ENCODE peak calls at places on chromosome 14, in ten cellular contexts. W is fibroblast of pulmonary artery; Q is GM06990; L is DND-41; B is AG09309; E is B cell; G is fibroblast of the aortic adventitia; R is neural progenitor cell; Y is fibroblast of lung; H is CD8-positive, alpha-beta T cell. I is an unnamed sample.

GRCh38 chr14:82047777-82048470 is 514.3 kb upstream of the SEL1L start:
- DNase-seq in W (no peak), L (no peak), Y (no peak), Q (no peak), E (no peak), G (no peak), B (no peak), H (no peak), R (no peak), I (no peak)

GRCh38 chr14:99717682-99718013 is 33.5 kb downstream of the CYP46A1 start:
- DNase-seq in H (peak), G (no peak), Q (no peak), W (no peak), Y (no peak), B (no peak), R (no peak), L (no peak), E (no peak), I (no peak)

GRCh38 chr14:88553886-88554457 is 835 bp downstream of the PTPN21 start:
- DNase-seq in Y (peak), W (peak), L (no peak), Q (no peak), G (peak), B (no peak), H (no peak), R (no peak), E (no peak), I (no peak)

GRCh38 chr14:33184587-33184986 is 245.9 kb downstream of the NPAS3 start:
- DNase-seq in G (peak), B (no peak), Q (no peak), W (peak), R (peak), H (no peak), E (no peak), L (no peak), Y (peak), I (no peak)

GRCh38 chr14:104549536-104550339 is 29.8 kb upstream of the C14orf180 start:
- DNase-seq in H (no peak), L (no peak), E (no peak), B (no peak), Q (no peak), W (no peak), Y (no peak), G (no peak), R (no peak), I (no peak)

GRCh38 chr14:42140831-42141279 is 534.2 kb downstream of the LRFN5 start:
- DNase-seq in L (no peak), Y (peak), R (no peak), G (peak), W (peak), B (peak), Q (no peak), E (no peak), H (no peak), I (peak)

GRCh38 chr14:73784065-73784987 is 67.3 kb upstream of the PTGR2 start:
- DNase-seq in Y (peak), R (peak), B (no peak), E (no peak), H (no peak), W (peak), L (no peak), G (peak), Q (no peak), I (no peak)

GRCh38 chr14:64620910-64621309 is 71.1 kb downstream of the PPP1R36 start:
- DNase-seq in W (no peak), R (no peak), B (no peak), E (no peak), H (no peak), Y (no peak), Q (no peak), L (no peak), G (no peak), I (no peak)

GRCh38 chr14:64417042-64417770 is 29.1 kb downstream of the MTHFD1 start:
- DNase-seq in Y (peak), G (peak), Q (no peak), W (peak), E (no peak), H (no peak), L (no peak), B (no peak), R (no peak), I (no peak)

GRCh38 chr14:85280074-85280473 is 249.9 kb upstream of the FLRT2 start:
- DNase-seq in B (no peak), E (no peak), R (no peak), G (no peak), L (no peak), H (no peak), Y (no peak), W (no peak), Q (no peak), I (no peak)

GRCh38 chr14:92945959-92946846 is 23.3 kb downstream of the CHGA start:
- DNase-seq in Q (no peak), R (no peak), E (no peak), Y (peak), H (no peak), L (no peak), B (no peak), G (peak), W (peak), I (peak)

GRCh38 chr14:64464695-64465094 is 604 bp upstream of the AKAP5 start:
- DNase-seq in W (no peak), Q (no peak), G (no peak), E (no peak), Y (no peak), L (no peak), H (no peak), R (no peak), B (no peak), I (no peak)

GRCh38 chr14:104573930-104574329 is 5.6 kb upstream of the C14orf180 start:
- DNase-seq in B (no peak), H (no peak), Y (no peak), L (no peak), W (no peak), R (peak), G (no peak), E (no peak), Q (no peak), I (no peak)

GRCh38 chr14:99189201-99189801 is 82.7 kb downstream of the BCL11B start:
- DNase-seq in Y (no peak), Q (no peak), H (peak), L (no peak), R (no peak), B (no peak), E (no peak), W (no peak), G (no peak), I (no peak)

GRCh38 chr14:21915814-21916213 is 242.2 kb upstream of the OR4E1 start:
- DNase-seq in Q (no peak), G (no peak), L (no peak), B (no peak), H (no peak), E (no peak), W (peak), R (no peak), Y (peak), I (peak)

GRCh38 chr14:61042220-61042619 is 61.2 kb downstream of the SLC38A6 start:
- DNase-seq in L (no peak), W (no peak), R (no peak), H (no peak), B (no peak), Q (no peak), E (no peak), Y (no peak), G (no peak), I (no peak)

GRCh38 chr14:89767861-89768268 is 186.7 kb downstream of the EFCAB11 start:
- DNase-seq in L (peak), Q (peak), R (peak), G (peak), Y (peak), E (peak), H (peak), B (peak), W (peak), I (peak)

GRCh38 chr14:64801800-64802199 is 77.9 kb downstream of the SPTB start:
- DNase-seq in L (peak), E (no peak), G (peak), W (peak), R (peak), Q (no peak), H (no peak), Y (no peak), B (no peak), I (no peak)

GRCh38 chr14:71749613-71750238 is 182.5 kb upstream of the RGS6 start:
- DNase-seq in R (no peak), W (no peak), B (no peak), G (no peak), E (no peak), Q (no peak), H (peak), Y (no peak), L (peak), I (no peak)

GRCh38 chr14:35299708-35300107 is 7.5 kb downstream of the PSMA6 start:
- DNase-seq in R (no peak), W (no peak), L (no peak), H (no peak), E (no peak), Q (no peak), Y (no peak), G (no peak), B (no peak), I (no peak)

GRCh38 chr14:71395151-71395604 is 487.9 kb downstream of the PCNX1 start:
- DNase-seq in L (no peak), Q (no peak), B (no peak), G (peak), H (no peak), W (no peak), E (no peak), Y (no peak), R (no peak), I (no peak)

GRCh38 chr14:88868558-88869159 is 44.2 kb downstream of the TTC8 start:
- DNase-seq in E (no peak), R (no peak), Y (peak), L (no peak), G (peak), Q (no peak), W (peak), B (no peak), H (no peak), I (no peak)

GRCh38 chr14:99560946-99561683 is 42.9 kb downstream of the CCDC85C start:
- DNase-seq in W (no peak), Y (no peak), R (no peak), Q (no peak), L (no peak), H (no peak), B (no peak), E (no peak), G (no peak), I (no peak)

GRCh38 chr14:74441113-74441512 is 15.1 kb upstream of the SYNDIG1L start:
- DNase-seq in R (no peak), W (no peak), E (no peak), Q (no peak), L (no peak), G (no peak), Y (no peak), H (no peak), B (no peak), I (no peak)

GRCh38 chr14:64721391-64721791 is 17.2 kb downstream of the PLEKHG3 start:
- DNase-seq in Y (no peak), B (peak), Q (no peak), W (peak), R (no peak), H (no peak), L (no peak), E (no peak), G (peak), I (no peak)

GRCh38 chr14:94050231-94050880 is 24.2 kb downstream of the OTUB2 start:
- DNase-seq in Q (no peak), E (no peak), Y (no peak), W (no peak), H (peak), B (no peak), L (no peak), R (no peak), G (no peak), I (peak)

GRCh38 chr14:61003571-61003970 is 22.5 kb downstream of the SLC38A6 start:
- DNase-seq in Q (no peak), H (no peak), B (peak), Y (no peak), L (no peak), R (no peak), G (peak), E (no peak), W (peak), I (no peak)

GRCh38 chr14:53190938-53191337 is 37.8 kb upstream of the DDHD1 start:
- DNase-seq in B (no peak), H (no peak), L (no peak), W (peak), E (no peak), R (no peak), Q (peak), Y (no peak), G (peak), I (no peak)

GRCh38 chr14:104114421-104115130 is 23.8 kb upstream of the KIF26A start:
- DNase-seq in W (no peak), Y (no peak), E (no peak), L (no peak), H (no peak), Q (no peak), G (no peak), R (no peak), B (no peak), I (no peak)

GRCh38 chr14:94961761-94962575 is 192.1 kb upstream of the GSC start:
- DNase-seq in W (no peak), R (no peak), B (no peak), E (no peak), Y (no peak), H (no peak), G (no peak), Q (no peak), L (no peak), I (no peak)

GRCh38 chr14:103688906-103689902 is 26.0 kb downstream of the XRCC3 start:
- DNase-seq in W (peak), L (no peak), E (peak), B (no peak), Y (peak), R (no peak), G (peak), Q (no peak), H (no peak), I (no peak)

GRCh38 chr14:78157855-78158436 is 12.2 kb upstream of the NRXN3 start:
- DNase-seq in R (peak), Y (no peak), L (peak), H (no peak), G (peak), Q (no peak), E (no peak), W (peak), B (no peak), I (no peak)

GRCh38 chr14:53055003-53055402 is 98.1 kb downstream of the DDHD1 start:
- DNase-seq in W (peak), L (no peak), E (peak), R (peak), Q (peak), H (no peak), G (peak), B (no peak), Y (peak), I (no peak)

GRCh38 chr14:78885884-78886283 is 715.7 kb downstream of the NRXN3 start:
- DNase-seq in H (no peak), Y (no peak), L (no peak), Q (no peak), R (no peak), E (no peak), B (no peak), G (no peak), W (no peak), I (no peak)

GRCh38 chr14:34029921-34030334 is 79.1 kb upstream of the EGLN3 start:
- DNase-seq in G (peak), E (no peak), H (no peak), Y (peak), B (peak), L (no peak), R (peak), Q (no peak), W (peak), I (no peak)

GRCh38 chr14:74029136-74029535 is 10.0 kb downstream of the BBOF1 start:
- DNase-seq in H (no peak), E (no peak), L (no peak), Q (no peak), Y (no peak), G (no peak), B (no peak), W (no peak), R (no peak), I (no peak)

GRCh38 chr14:74286736-74287135 is 16.0 kb downstream of the ABCD4 start:
- DNase-seq in H (no peak), B (no peak), G (no peak), R (no peak), Q (no peak), W (no peak), L (no peak), E (no peak), Y (no peak), I (no peak)

GRCh38 chr14:33714527-33715222 is 236.2 kb downstream of the EGLN3 start:
- DNase-seq in R (no peak), Q (no peak), Y (peak), H (no peak), B (no peak), W (no peak), E (no peak), G (peak), L (no peak), I (no peak)

GRCh38 chr14:64725360-64725815 is 21.2 kb downstream of the PLEKHG3 start:
- DNase-seq in Q (no peak), L (no peak), E (no peak), Y (no peak), H (no peak), B (no peak), R (peak), W (no peak), G (no peak), I (no peak)

GRCh38 chr14:92665699-92666110 is 82.7 kb downstream of the LGMN start:
- DNase-seq in E (peak), W (no peak), Y (no peak), Q (no peak), L (no peak), B (no peak), G (no peak), R (no peak), H (no peak), I (no peak)

GRCh38 chr14:69299286-69300035 is 39.5 kb downstream of the GALNT16 start:
- DNase-seq in L (no peak), Y (no peak), Q (no peak), W (no peak), H (peak), R (peak), E (no peak), B (no peak), G (no peak), I (no peak)
- TF ChIP-seq CTCF in L (peak), Y (peak), Q (peak), W (peak), H (no peak), R (peak), E (no peak), B (peak), G (peak), I (peak)

DNA sequence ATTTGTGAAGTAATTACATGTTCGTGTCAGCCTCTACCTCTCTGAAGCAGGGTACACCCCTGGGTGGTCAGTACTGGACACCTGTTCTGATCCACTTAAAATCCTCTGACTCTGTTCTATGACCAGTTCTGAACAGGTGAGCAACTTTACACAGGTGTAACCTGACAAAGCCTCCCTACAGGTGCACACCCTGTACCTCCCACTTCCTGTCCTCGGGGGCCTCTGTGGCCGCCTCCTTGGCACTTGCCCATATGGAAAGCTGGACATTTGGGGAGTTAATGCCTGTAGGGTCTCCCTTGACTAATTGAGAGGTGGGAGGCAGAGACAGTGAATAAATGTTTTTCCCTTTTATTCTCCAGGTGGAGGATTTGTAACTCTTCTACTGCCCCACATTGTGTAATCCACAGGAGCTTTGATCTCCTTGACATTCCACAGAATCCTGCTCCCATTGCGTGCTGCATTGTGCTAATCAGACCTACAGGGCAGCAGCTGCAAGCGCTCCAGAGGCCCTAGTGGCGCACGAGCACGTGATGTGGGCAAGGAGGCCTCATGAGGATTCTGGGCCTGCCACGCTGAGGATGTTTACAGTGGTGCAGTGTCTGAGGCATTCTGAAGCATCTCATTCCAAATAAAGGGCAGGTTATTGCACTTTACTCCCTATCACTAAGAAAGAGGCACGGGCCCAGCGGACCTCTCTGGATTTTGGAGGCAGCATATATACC is 45.8 kb upstream of the BATF start:
- DNase-seq in Q (no peak), E (no peak), G (no peak), H (no peak), R (peak), W (peak), Y (peak), B (no peak), L (no peak), I (no peak)
- TF ChIP-seq CTCF in Q (no peak), E (no peak), G (no peak), H (no peak), R (no peak), W (no peak), Y (no peak), B (no peak), L (no peak), I (no peak)

GRCh38 chr14:80850197-80850814 is 91.2 kb downstream of the CEP128 start:
- DNase-seq in L (no peak), G (peak), E (no peak), R (peak), Y (peak), B (peak), H (no peak), Q (no peak), W (peak), I (peak)

GRCh38 chr14:80845877-80846276 is 95.7 kb downstream of the CEP128 start:
- DNase-seq in R (no peak), W (no peak), H (no peak), E (no peak), L (no peak), B (no peak), G (no peak), Q (no peak), Y (no peak), I (no peak)

GRCh38 chr14:80844872-80845271 is 96.7 kb downstream of the CEP128 start:
- DNase-seq in W (no peak), G (peak), B (no peak), E (no peak), Y (no peak), H (no peak), Q (no peak), R (no peak), L (no peak), I (no peak)

DNA sequence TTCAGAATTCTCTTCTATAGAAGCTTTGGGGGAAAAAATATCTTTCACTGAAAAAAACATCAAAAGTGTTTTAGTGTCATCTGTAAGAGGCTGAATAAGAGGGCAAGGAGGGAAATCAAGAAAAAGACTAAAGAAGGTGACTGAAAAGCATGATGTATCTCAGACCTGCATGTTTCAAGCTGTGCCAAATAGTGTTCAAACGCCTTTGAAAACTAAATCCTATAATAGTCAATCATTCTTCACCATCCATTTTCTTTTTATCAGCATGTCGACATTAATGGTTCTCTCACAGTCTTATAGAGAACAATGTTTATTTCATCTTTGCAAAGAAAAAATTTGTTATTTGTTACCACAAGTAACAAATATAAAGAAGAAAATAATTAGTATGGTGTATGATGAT is 94.4 kb downstream of the CEP128 start:
- DNase-seq in E (no peak), G (no peak), Y (no peak), Q (no peak), L (no peak), R (no peak), B (no peak), W (no peak), H (no peak), I (no peak)
- TF ChIP-seq CTCF in E (no peak), G (no peak), Y (no peak), Q (no peak), L (no peak), R (no peak), B (no peak), W (no peak), H (no peak), I (no peak)

GRCh38 chr14:55607386-55607785 is 27.4 kb downstream of the KTN1 start:
- DNase-seq in G (peak), Y (no peak), L (no peak), R (no peak), H (no peak), W (peak), B (no peak), Q (no peak), E (no peak), I (no peak)
- TF ChIP-seq CTCF in G (no peak), Y (no peak), L (no peak), R (no peak), H (no peak), W (no peak), B (no peak), Q (no peak), E (no peak), I (no peak)

GRCh38 chr14:23622990-23623389 is 13.2 kb upstream of the DHRS2 start:
- DNase-seq in G (no peak), Y (no peak), H (peak), W (no peak), R (no peak), L (no peak), E (no peak), B (no peak), Q (no peak), I (no peak)
- TF ChIP-seq CTCF in G (no peak), Y (no peak), H (no peak), W (no peak), R (no peak), L (no peak), E (no peak), B (no peak), Q (no peak), I (no peak)

GRCh38 chr14:59882957-59883356 is 12.4 kb upstream of the RTN1 start:
- DNase-seq in W (peak), E (no peak), H (no peak), R (peak), Y (no peak), Q (no peak), L (no peak), G (no peak), B (no peak), I (no peak)
- TF ChIP-seq CTCF in W (peak), E (peak), H (no peak), R (peak), Y (peak), Q (peak), L (peak), G (peak), B (peak), I (peak)

GRCh38 chr14:25259470-25259869 is 209.5 kb upstream of the STXBP6 start:
- DNase-seq in W (no peak), H (no peak), Q (no peak), Y (no peak), E (no peak), G (no peak), R (no peak), B (no peak), L (no peak), I (no peak)
- TF ChIP-seq CTCF in W (no peak), H (no peak), Q (no peak), Y (no peak), E (no peak), G (no peak), R (no peak), B (no peak), L (no peak), I (no peak)

I was measured in epithelial cell of proximal tubule.